ENCODE peak calls at places on chromosomes 2 and 18, in six cellular contexts. O is SW 1271, I is left ventricle myocardium superior, U is upper lobe of right lung, E is DMS53, P is Peyer's patch. Y is an unnamed sample.

GRCh38 chr2:219414857-219415256 is 3.3 kb upstream of the DES start:
- DNase-seq in I (no peak), P (no peak), U (no peak), O (no peak), E (no peak), Y (no peak)

GRCh38 chr2:179137191-179137590 is 87.3 kb upstream of the CCDC141 start:
- DNase-seq in P (no peak), I (no peak), E (no peak), U (no peak), O (no peak), Y (no peak)

GRCh38 chr2:20623241-20623640 is 27.7 kb downstream of the HS1BP3 start:
- DNase-seq in E (no peak), U (peak), P (no peak), O (no peak), I (peak), Y (no peak)

GRCh38 chr2:3741372-3741771 is 38.0 kb downstream of the DCDC2C start:
- DNase-seq in O (no peak), I (no peak), E (no peak), P (no peak), U (no peak), Y (no peak)

GRCh38 chr18:24544141-24544498 is 83.7 kb downstream of the HRH4 start:
- DNase-seq in E (peak), I (no peak), U (no peak), O (peak), P (no peak), Y (no peak)

GRCh38 chr18:48996901-48997463 is 46.2 kb upstream of the SMAD7 start:
- DNase-seq in P (no peak), U (no peak), O (peak), E (peak), I (no peak), Y (no peak)

GRCh38 chr2:224202466-224202865 is 163.4 kb upstream of the SERPINE2 start:
- DNase-seq in U (no peak), E (no peak), O (no peak), I (no peak), P (no peak), Y (no peak)

GRCh38 chr2:136116111-136116812 is 1.7 kb downstream of the CXCR4 start:
- DNase-seq in O (peak), P (peak), U (peak), E (no peak), I (peak), Y (peak)

GRCh38 chr18:72056171-72056570 is 488.0 kb downstream of the CBLN2 start:
- DNase-seq in E (no peak), O (no peak), I (no peak), P (no peak), U (no peak), Y (no peak)

GRCh38 chr2:239169311-239170048 is 231.3 kb downstream of the HDAC4 start:
- DNase-seq in I (peak), E (no peak), P (no peak), O (no peak), U (peak), Y (peak)

GRCh38 chr2:180747728-180748127 is 232.7 kb upstream of the UBE2E3 start:
- DNase-seq in I (no peak), O (no peak), E (no peak), P (no peak), U (no peak), Y (no peak)

GRCh38 chr2:62036761-62037250 is 131.3 kb downstream of the COMMD1 start:
- DNase-seq in E (no peak), P (no peak), U (no peak), O (no peak), I (no peak), Y (no peak)

GRCh38 chr2:231527091-231527395 is 3.2 kb downstream of the NMUR1 start:
- DNase-seq in P (no peak), O (no peak), U (peak), I (no peak), E (no peak), Y (no peak)

GRCh38 chr2:40028792-40029488 is 249.9 kb upstream of the THUMPD2 start:
- DNase-seq in I (no peak), P (no peak), E (peak), O (no peak), U (no peak), Y (no peak)

GRCh38 chr2:85737481-85737880 is 16.3 kb upstream of the ATOH8 start:
- DNase-seq in I (peak), U (peak), E (no peak), P (no peak), O (no peak), Y (peak)

GRCh38 chr2:27281855-27282559 is at the start of gene TRIM54:
- DNase-seq in E (no peak), I (peak), U (no peak), O (no peak), P (no peak), Y (no peak)

GRCh38 chr2:171520471-171520870 is 1.8 kb upstream of the CYBRD1 start:
- DNase-seq in E (no peak), P (no peak), O (no peak), I (no peak), U (no peak), Y (no peak)

GRCh38 chr2:40127147-40127546 is 324.7 kb downstream of the SLC8A1 start:
- DNase-seq in I (no peak), E (no peak), U (no peak), P (no peak), O (no peak), Y (no peak)

GRCh38 chr2:141187063-141187429 is 943.8 kb downstream of the LRP1B start:
- DNase-seq in E (no peak), U (no peak), I (no peak), P (no peak), O (no peak), Y (no peak)

GRCh38 chr2:219733106-219733505 is 105.7 kb downstream of the SLC4A3 start:
- DNase-seq in E (no peak), P (no peak), U (no peak), O (no peak), I (no peak), Y (no peak)

GRCh38 chr2:15527074-15527739 is 33.9 kb downstream of the NBAS start:
- DNase-seq in U (no peak), E (peak), I (no peak), P (no peak), O (no peak), Y (no peak)

GRCh38 chr18:55420977-55421611 is 166.9 kb downstream of the TCF4 start:
- DNase-seq in U (no peak), I (no peak), O (no peak), P (no peak), E (no peak), Y (no peak)

GRCh38 chr2:166372046-166372445 is 3.7 kb downstream of the SCN9A start:
- DNase-seq in E (no peak), I (no peak), O (no peak), P (no peak), U (no peak), Y (no peak)